ENCODE peak calls at places on chromosomes 4 and X, in seven cellular contexts. One of them, this sample, is unnamed.
A peak's percentile ranks its signal among the peaks of the same experiment; 100 is the strongest.

GRCh38 chrX:64925480-64925879 is 50.8 kb downstream of the ZC4H2 start:
- DNase-seq in GM12891: no peak
- DNase-seq in Calu3: no peak
- DNase-seq in NCI-H1436: no peak
- DNase-seq in effector CD4-positive, alpha-beta T cell: no peak
- DNase-seq in CD8-positive, alpha-beta T cell: no peak
- DNase-seq in stimulated activated CD4-positive, alpha-beta T cell treated with anti-CD3 and anti-CD28 coated beads, Interleukin-1b, Interleukin-23, amount 100 ng/mL, for 4 hours: no peak
- DNase-seq in this sample: no peak

GRCh38 chrX:18884916-18885315 is 99.0 kb downstream of the PHKA2 start:
- DNase-seq in GM12891: no peak
- DNase-seq in Calu3: no peak
- DNase-seq in NCI-H1436: no peak
- DNase-seq in effector CD4-positive, alpha-beta T cell: no peak
- DNase-seq in CD8-positive, alpha-beta T cell: no peak
- DNase-seq in stimulated activated CD4-positive, alpha-beta T cell treated with anti-CD3 and anti-CD28 coated beads, Interleukin-1b, Interleukin-23, amount 100 ng/mL, for 4 hours: no peak
- DNase-seq in this sample: no peak

GRCh38 chr4:11710484-11710883 is 281.8 kb upstream of the HS3ST1 start:
- DNase-seq in GM12891: no peak
- DNase-seq in Calu3: no peak
- DNase-seq in NCI-H1436: no peak
- DNase-seq in effector CD4-positive, alpha-beta T cell: no peak
- DNase-seq in CD8-positive, alpha-beta T cell: no peak
- DNase-seq in stimulated activated CD4-positive, alpha-beta T cell treated with anti-CD3 and anti-CD28 coated beads, Interleukin-1b, Interleukin-23, amount 100 ng/mL, for 4 hours: no peak
- DNase-seq in this sample: no peak

GRCh38 chr4:184752496-184753275 is 18.8 kb upstream of the CENPU start:
- DNase-seq in GM12891: no peak
- DNase-seq in Calu3: no peak
- DNase-seq in NCI-H1436: no peak
- DNase-seq in effector CD4-positive, alpha-beta T cell: no peak
- DNase-seq in CD8-positive, alpha-beta T cell: no peak
- DNase-seq in stimulated activated CD4-positive, alpha-beta T cell treated with anti-CD3 and anti-CD28 coated beads, Interleukin-1b, Interleukin-23, amount 100 ng/mL, for 4 hours: no peak
- DNase-seq in this sample: no peak

GRCh38 chr4:125985856-125986255 is 671.1 kb downstream of the FAT4 start:
- DNase-seq in GM12891: no peak
- DNase-seq in Calu3: no peak
- DNase-seq in NCI-H1436: no peak
- DNase-seq in effector CD4-positive, alpha-beta T cell: no peak
- DNase-seq in CD8-positive, alpha-beta T cell: no peak
- DNase-seq in stimulated activated CD4-positive, alpha-beta T cell treated with anti-CD3 and anti-CD28 coated beads, Interleukin-1b, Interleukin-23, amount 100 ng/mL, for 4 hours: no peak
- DNase-seq in this sample: no peak

GRCh38 chr4:5366421-5366820 is 315.1 kb downstream of the STK32B start:
- DNase-seq in GM12891: no peak
- DNase-seq in Calu3: no peak
- DNase-seq in NCI-H1436: no peak
- DNase-seq in effector CD4-positive, alpha-beta T cell: no peak
- DNase-seq in CD8-positive, alpha-beta T cell: no peak
- DNase-seq in stimulated activated CD4-positive, alpha-beta T cell treated with anti-CD3 and anti-CD28 coated beads, Interleukin-1b, Interleukin-23, amount 100 ng/mL, for 4 hours: no peak
- DNase-seq in this sample: no peak

GRCh38 chr4:169243808-169244207 is 26.9 kb downstream of the SH3RF1 start:
- DNase-seq in GM12891: no peak
- DNase-seq in Calu3: no peak
- DNase-seq in NCI-H1436: no peak
- DNase-seq in effector CD4-positive, alpha-beta T cell: no peak
- DNase-seq in CD8-positive, alpha-beta T cell: no peak
- DNase-seq in stimulated activated CD4-positive, alpha-beta T cell treated with anti-CD3 and anti-CD28 coated beads, Interleukin-1b, Interleukin-23, amount 100 ng/mL, for 4 hours: no peak
- DNase-seq in this sample: no peak

GRCh38 chr4:41957634-41958033 is 22.4 kb downstream of the TMEM33 start:
- DNase-seq in GM12891: no peak
- DNase-seq in Calu3: no peak
- DNase-seq in NCI-H1436: peak; percentile 0
- DNase-seq in effector CD4-positive, alpha-beta T cell: no peak
- DNase-seq in CD8-positive, alpha-beta T cell: no peak
- DNase-seq in stimulated activated CD4-positive, alpha-beta T cell treated with anti-CD3 and anti-CD28 coated beads, Interleukin-1b, Interleukin-23, amount 100 ng/mL, for 4 hours: no peak
- DNase-seq in this sample: no peak

GRCh38 chrX:136200466-136200865 is 50.7 kb downstream of the MAP7D3 start:
- DNase-seq in GM12891: no peak
- DNase-seq in Calu3: peak; percentile 14
- DNase-seq in NCI-H1436: no peak
- DNase-seq in effector CD4-positive, alpha-beta T cell: no peak
- DNase-seq in CD8-positive, alpha-beta T cell: no peak
- DNase-seq in stimulated activated CD4-positive, alpha-beta T cell treated with anti-CD3 and anti-CD28 coated beads, Interleukin-1b, Interleukin-23, amount 100 ng/mL, for 4 hours: no peak
- DNase-seq in this sample: no peak

GRCh38 chrX:3788494-3789233 is 75.2 kb upstream of the PRKX start:
- DNase-seq in GM12891: no peak
- DNase-seq in Calu3: no peak
- DNase-seq in NCI-H1436: no peak
- DNase-seq in effector CD4-positive, alpha-beta T cell: no peak
- DNase-seq in CD8-positive, alpha-beta T cell: peak; percentile 29
- DNase-seq in stimulated activated CD4-positive, alpha-beta T cell treated with anti-CD3 and anti-CD28 coated beads, Interleukin-1b, Interleukin-23, amount 100 ng/mL, for 4 hours: no peak
- DNase-seq in this sample: peak; percentile 4

GRCh38 chr4:7857993-7858392 is 81.7 kb downstream of the AFAP1 start:
- DNase-seq in GM12891: no peak
- DNase-seq in Calu3: no peak
- DNase-seq in NCI-H1436: no peak
- DNase-seq in effector CD4-positive, alpha-beta T cell: no peak
- DNase-seq in CD8-positive, alpha-beta T cell: no peak
- DNase-seq in stimulated activated CD4-positive, alpha-beta T cell treated with anti-CD3 and anti-CD28 coated beads, Interleukin-1b, Interleukin-23, amount 100 ng/mL, for 4 hours: no peak
- DNase-seq in this sample: no peak

GRCh38 chr4:89609756-89610155 is 227.2 kb downstream of the SNCA start:
- DNase-seq in GM12891: no peak
- DNase-seq in Calu3: no peak
- DNase-seq in NCI-H1436: no peak
- DNase-seq in effector CD4-positive, alpha-beta T cell: no peak
- DNase-seq in CD8-positive, alpha-beta T cell: no peak
- DNase-seq in stimulated activated CD4-positive, alpha-beta T cell treated with anti-CD3 and anti-CD28 coated beads, Interleukin-1b, Interleukin-23, amount 100 ng/mL, for 4 hours: no peak
- DNase-seq in this sample: no peak

GRCh38 chr4:52937829-52938228 is 75.7 kb downstream of the RASL11B start:
- DNase-seq in GM12891: no peak
- DNase-seq in Calu3: no peak
- DNase-seq in NCI-H1436: no peak
- DNase-seq in effector CD4-positive, alpha-beta T cell: no peak
- DNase-seq in CD8-positive, alpha-beta T cell: no peak
- DNase-seq in stimulated activated CD4-positive, alpha-beta T cell treated with anti-CD3 and anti-CD28 coated beads, Interleukin-1b, Interleukin-23, amount 100 ng/mL, for 4 hours: no peak
- DNase-seq in this sample: no peak

GRCh38 chrX:118510076-118510475 is 14.5 kb downstream of the DOCK11 start:
- DNase-seq in GM12891: no peak
- DNase-seq in Calu3: no peak
- DNase-seq in NCI-H1436: no peak
- DNase-seq in effector CD4-positive, alpha-beta T cell: no peak
- DNase-seq in CD8-positive, alpha-beta T cell: no peak
- DNase-seq in stimulated activated CD4-positive, alpha-beta T cell treated with anti-CD3 and anti-CD28 coated beads, Interleukin-1b, Interleukin-23, amount 100 ng/mL, for 4 hours: no peak
- DNase-seq in this sample: no peak

GRCh38 chr4:40832175-40832574 is 82.4 kb downstream of the NSUN7 start:
- DNase-seq in GM12891: no peak
- DNase-seq in Calu3: no peak
- DNase-seq in NCI-H1436: no peak
- DNase-seq in effector CD4-positive, alpha-beta T cell: no peak
- DNase-seq in CD8-positive, alpha-beta T cell: no peak
- DNase-seq in stimulated activated CD4-positive, alpha-beta T cell treated with anti-CD3 and anti-CD28 coated beads, Interleukin-1b, Interleukin-23, amount 100 ng/mL, for 4 hours: no peak
- DNase-seq in this sample: no peak

This sample was measured in T-helper 9 cell.